ENCODE peak calls at places on chromosomes 16 and 17, in eight cellular contexts. K is uterus; I is colonic mucosa; H is CD4-positive, alpha-beta memory T cell; D is hepatocyte; R is mucosa of descending colon; Z is cardiac muscle cell; Y is lower lobe of right lung. Q is an unnamed sample. For H3K4me1, the result is how much of the 10 kb centered on the place peaks cover.

GRCh38 chr16:4481526-4481925 is 5.3 kb downstream of the HMOX2 start:
- DNase-seq in I (no peak), H (no peak), Z (no peak), K (no peak), Y (no peak), R (no peak), D (no peak), Q (no peak)

GRCh38 chr16:31478956-31479355 is 4.0 kb upstream of the SLC5A2 start:
- DNase-seq in H (no peak), Y (no peak), R (no peak), Z (no peak), K (no peak), I (no peak), D (no peak), Q (no peak)

GRCh38 chr16:81778861-81779539 is at the start of gene PLCG2:
- DNase-seq in H (no peak), D (peak), Y (peak), K (peak), R (peak), I (peak), Z (peak), Q (peak)

GRCh38 chr17:44693609-44694008 is 4.0 kb upstream of the CCDC43 start:
- DNase-seq in K (no peak), I (no peak), Y (no peak), H (no peak), D (no peak), Z (no peak), R (no peak), Q (no peak)

GRCh38 chr16:72049110-72049509 is 5.2 kb upstream of the HP start:
- DNase-seq in D (no peak), I (no peak), K (no peak), H (no peak), R (no peak), Z (no peak), Y (no peak), Q (no peak)

GRCh38 chr16:86517033-86517432 is 6.7 kb downstream of the FOXF1 start:
- DNase-seq in K (no peak), Z (no peak), I (no peak), D (no peak), R (no peak), H (no peak), Y (no peak), Q (no peak)

GRCh38 chr17:40168262-40168832 is 8.9 kb upstream of the RAPGEFL1 start:
- DNase-seq in Z (peak), H (no peak), K (no peak), I (peak), R (no peak), D (peak), Y (no peak), Q (no peak)

GRCh38 chr16:21033707-21034106 is 116.9 kb downstream of the DNAH3 start:
- DNase-seq in Y (no peak), D (no peak), K (no peak), I (no peak), H (no peak), Z (peak), R (no peak), Q (peak)

GRCh38 chr16:73126453-73126853 is 78.5 kb upstream of the ZFHX3 start:
- DNase-seq in R (no peak), D (peak), I (no peak), Y (no peak), Z (no peak), K (peak), H (no peak), Q (no peak)

GRCh38 chr16:50742521-50743150 is 750 bp downstream of the CYLD start:
- DNase-seq in Y (peak), H (peak), R (no peak), Z (no peak), K (no peak), I (peak), D (peak), Q (no peak)

GRCh38 chr17:19747829-19748806 is at the start of gene ALDH3A1:
- DNase-seq in Z (no peak), D (peak), H (peak), I (peak), K (no peak), R (no peak), Y (no peak), Q (no peak)

GRCh38 chr17:64502021-64502420 is 4.1 kb downstream of the DDX5 start:
- DNase-seq in H (no peak), I (no peak), K (no peak), Z (no peak), Y (no peak), R (no peak), D (no peak), Q (no peak)

GRCh38 chr16:86747761-86748160 is 169.4 kb downstream of the FOXL1 start:
- DNase-seq in K (no peak), Y (no peak), D (no peak), Z (no peak), I (no peak), R (no peak), H (no peak), Q (no peak)

GRCh38 chr17:80575057-80575875 is 30.6 kb downstream of the RPTOR start:
- DNase-seq in K (peak), Y (peak), Z (peak), D (peak), H (peak), R (peak), I (peak), Q (peak)

GRCh38 chr16:24692854-24693253 is 36.6 kb upstream of the TNRC6A start:
- DNase-seq in D (no peak), Y (no peak), I (no peak), R (no peak), K (no peak), Z (no peak), H (no peak), Q (no peak)

GRCh38 chr16:70437582-70438324 is 1.1 kb downstream of the ST3GAL2 start:
- DNase-seq in Z (peak), R (no peak), H (no peak), K (no peak), Y (no peak), D (no peak), I (no peak), Q (peak)

GRCh38 chr16:85970712-85971220 is 71.8 kb downstream of the IRF8 start:
- DNase-seq in I (no peak), D (peak), R (no peak), Z (no peak), H (no peak), Y (no peak), K (no peak), Q (no peak)

GRCh38 chr17:72143245-72143644 is 22.4 kb downstream of the SOX9 start:
- DNase-seq in Z (no peak), H (no peak), R (no peak), I (peak), Y (no peak), K (no peak), D (no peak), Q (no peak)

GRCh38 chr17:43905985-43906852 is 1.1 kb downstream of the MPP2 start:
- DNase-seq in D (peak), H (peak), Z (peak), R (peak), Y (peak), K (peak), I (peak), Q (peak)

GRCh38 chr16:21158208-21159110 is at the start of gene LDAF1:
- DNase-seq in R (peak), D (peak), H (peak), I (peak), Z (peak), K (peak), Y (peak), Q (peak)

GRCh38 chr16:10895053-10895946 is 18.3 kb downstream of the CIITA start:
- DNase-seq in K (no peak), Y (no peak), R (no peak), Z (peak), H (no peak), I (peak), D (peak), Q (no peak)

GRCh38 chr16:87686697-87687570 is 78.9 kb downstream of the KLHDC4 start:
- DNase-seq in D (no peak), Z (no peak), I (no peak), K (no peak), Y (no peak), R (no peak), H (no peak), Q (peak)

GRCh38 chr16:19137201-19137601 is 23.4 kb downstream of the ITPRIPL2 start:
- DNase-seq in H (no peak), R (no peak), K (no peak), I (no peak), Y (no peak), D (no peak), Z (no peak), Q (no peak)

GRCh38 chr17:78679495-78680395 is 102.3 kb downstream of the CYTH1 start:
- DNase-seq in R (no peak), I (no peak), H (no peak), Y (no peak), D (no peak), K (no peak), Z (no peak), Q (no peak)

GRCh38 chr16:21301168-21301894 is 23.2 kb upstream of the CRYM start:
- DNase-seq in H (no peak), Y (peak), R (peak), Z (peak), K (peak), I (peak), D (peak), Q (peak)

GRCh38 chr16:81189100-81189664 is 49.3 kb upstream of the BCO1 start:
- DNase-seq in I (peak), D (peak), H (no peak), Y (peak), R (peak), Z (peak), K (peak), Q (peak)

GRCh38 chr16:89325861-89326471 is 108.5 kb downstream of the ZNF778 start:
- DNase-seq in H (peak), R (peak), K (peak), D (peak), Y (peak), Z (peak), I (peak), Q (no peak)

GRCh38 chr16:86083382-86084002 is 184.5 kb downstream of the IRF8 start:
- DNase-seq in D (no peak), Z (no peak), K (no peak), Y (no peak), H (no peak), I (no peak), R (no peak), Q (no peak)

GRCh38 chr16:68652659-68653058 is 7.5 kb downstream of the CDH3 start:
- DNase-seq in Y (no peak), Z (no peak), I (no peak), H (no peak), R (no peak), D (no peak), K (no peak), Q (no peak)

GRCh38 chr16:68658974-68659360 is 13.9 kb downstream of the CDH3 start:
- DNase-seq in K (no peak), I (no peak), H (no peak), Y (no peak), Z (no peak), R (no peak), D (no peak), Q (no peak)

GRCh38 chr16:68658258-68658973 is 13.3 kb downstream of the CDH3 start:
- DNase-seq in H (no peak), Z (peak), K (peak), D (peak), I (peak), R (no peak), Y (no peak), Q (no peak)

GRCh38 chr16:68655806-68656205 is 10.7 kb downstream of the CDH3 start:
- DNase-seq in R (no peak), Z (no peak), H (no peak), I (no peak), D (no peak), K (no peak), Y (no peak), Q (no peak)

DNA sequence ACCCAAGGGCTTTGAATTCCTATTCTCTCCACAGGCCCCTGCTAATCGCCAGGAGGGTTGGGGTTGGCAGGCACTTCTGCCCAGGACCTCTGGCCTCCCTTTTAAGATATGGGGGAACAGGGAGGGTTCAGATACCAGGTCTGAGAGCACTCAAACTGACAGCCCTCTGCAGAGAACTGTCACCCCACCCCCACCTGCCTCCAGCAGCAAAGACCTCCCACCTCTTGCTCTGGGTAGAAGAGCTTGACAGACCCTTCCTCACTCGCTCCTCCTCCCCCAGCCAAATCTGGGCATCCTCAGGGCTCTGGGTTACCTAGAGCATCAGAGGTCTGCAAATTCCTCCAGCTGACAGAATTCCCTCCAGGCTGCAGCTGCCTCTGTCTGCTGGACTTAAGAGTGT is 11.7 kb downstream of the CDH3 start:
- DNase-seq in K (no peak), R (no peak), I (no peak), Z (peak), D (no peak), Y (no peak), H (no peak), Q (no peak)
- H3K4me1 ChIP-seq in K (under half), R (under half), I (under half), Z (half or more), D (under half), Y (under half), H (under half), Q (under half)

GRCh38 chr17:17837380-17837821 is 615 bp upstream of the SREBF1 start:
- DNase-seq in K (peak), Y (no peak), Z (no peak), D (peak), H (no peak), I (peak), R (peak), Q (no peak)

GRCh38 chr17:17836818-17837379 is at the start of gene SREBF1:
- DNase-seq in R (peak), I (peak), H (peak), Z (no peak), Y (peak), D (peak), K (peak), Q (peak)

GRCh38 chr17:17834974-17835373 is 1.8 kb downstream of the SREBF1 start:
- DNase-seq in I (no peak), D (no peak), R (no peak), K (no peak), H (no peak), Z (no peak), Y (no peak), Q (no peak)

GRCh38 chr17:17836250-17836817 is 452 bp downstream of the SREBF1 start:
- DNase-seq in H (peak), Y (peak), K (peak), D (peak), Z (peak), R (peak), I (peak), Q (peak)

GRCh38 chr17:17835415-17836249 is 1.2 kb downstream of the SREBF1 start:
- DNase-seq in D (no peak), R (peak), H (no peak), Y (peak), I (no peak), K (no peak), Z (no peak), Q (no peak)
- H3K4me3 ChIP-seq in D (peak), R (peak), H (peak), Y (peak), I (peak), K (peak), Z (no peak), Q (peak)

GRCh38 chr17:15261818-15262290 is 3.3 kb downstream of the PMP22 start:
- DNase-seq in Z (no peak), K (no peak), R (no peak), I (no peak), H (no peak), D (no peak), Y (no peak), Q (peak)
- H3K4me1 ChIP-seq in Z (under half), K (under half), R (under half), I (under half), H (under half), D (under half), Y (under half), Q (under half)

DNA sequence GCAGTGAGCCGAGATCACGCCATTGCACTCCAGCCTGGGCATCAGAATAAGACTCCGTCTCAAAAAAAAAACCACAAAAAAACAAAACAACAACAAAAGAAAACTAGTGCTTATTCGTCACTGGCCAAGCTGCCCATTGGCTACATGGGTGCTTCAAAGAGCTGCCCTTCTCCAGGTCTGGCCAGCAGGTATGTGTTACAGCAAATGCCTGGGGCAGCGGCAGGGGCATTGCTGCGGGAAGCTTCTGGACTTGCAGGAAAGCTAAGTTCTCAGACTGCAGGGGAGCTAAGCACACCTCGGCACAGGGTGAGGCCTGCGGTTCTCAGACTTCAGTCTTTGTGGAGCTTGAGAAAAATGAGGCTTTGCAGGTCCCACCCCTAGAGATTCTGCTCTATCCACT is 4.1 kb upstream of the STH start:
- DNase-seq in Z (no peak), I (no peak), D (no peak), H (no peak), Y (no peak), R (no peak), K (no peak), Q (no peak)
- H3K4me3 ChIP-seq in Z (no peak), I (no peak), D (no peak), H (no peak), Y (no peak), R (no peak), K (no peak), Q (no peak)

GRCh38 chr17:51385208-51385607 is 124.9 kb downstream of the UTP18 start:
- DNase-seq in I (no peak), Z (no peak), Y (no peak), R (no peak), K (no peak), H (no peak), D (no peak), Q (no peak)
- H3K4me1 ChIP-seq in I (under half), Z (under half), Y (under half), R (under half), K (under half), H (under half), D (under half), Q (under half)

GRCh38 chr17:68152161-68152571 is 95.7 kb upstream of the AMZ2 start:
- DNase-seq in R (peak), Z (no peak), K (no peak), D (no peak), H (no peak), Y (no peak), I (peak), Q (peak)

GRCh38 chr17:68155692-68156091 is 92.2 kb upstream of the AMZ2 start:
- DNase-seq in H (no peak), R (no peak), K (no peak), Y (no peak), I (no peak), D (no peak), Z (no peak), Q (no peak)
- H3K4me3 ChIP-seq in H (no peak), R (no peak), K (no peak), Y (no peak), I (no peak), D (no peak), Z (no peak), Q (no peak)

GRCh38 chr17:77440571-77440981 is 299.8 kb downstream of the SEC14L1 start:
- DNase-seq in Z (no peak), H (peak), K (no peak), Y (no peak), D (no peak), I (no peak), R (no peak), Q (no peak)
- H3K4me1 ChIP-seq in Z (half or more), H (half or more), K (half or more), Y (half or more), D (half or more), I (under half), R (under half), Q (half or more)

GRCh38 chr17:9002236-9002609 is 19.1 kb upstream of the NTN1 start:
- DNase-seq in Y (no peak), Z (no peak), D (no peak), I (no peak), R (no peak), H (no peak), K (no peak), Q (no peak)
- H3K4me3 ChIP-seq in Y (no peak), Z (no peak), D (no peak), I (no peak), R (no peak), H (no peak), K (no peak), Q (no peak)